ENCODE peak calls at places on chromosome 2, in nine cellular contexts. One of them, this sample, is unnamed.

GRCh38 chr2:14684516-14684915 is 52.0 kb downstream of the LRATD1 start:
- DNase-seq in NCI-H446: no peak
- DNase-seq in T follicular helper cell: no peak
- DNase-seq in mammary epithelial cell: no peak
- DNase-seq in amniotic epithelial cell: no peak
- DNase-seq in sciatic nerve: no peak
- DNase-seq in HFFc6: no peak
- DNase-seq in HEK293T: no peak
- DNase-seq in AG08396: no peak
- DNase-seq in this sample: no peak

GRCh38 chr2:37201766-37202165 is 5.5 kb downstream of the CEBPZOS start:
- DNase-seq in NCI-H446: no peak
- DNase-seq in T follicular helper cell: no peak
- DNase-seq in mammary epithelial cell: no peak
- DNase-seq in amniotic epithelial cell: peak; percentile 69
- DNase-seq in sciatic nerve: no peak
- DNase-seq in HFFc6: no peak
- DNase-seq in HEK293T: no peak
- DNase-seq in AG08396: no peak
- DNase-seq in this sample: no peak

GRCh38 chr2:203688798-203689197 is 17.6 kb upstream of the CD28 start:
- DNase-seq in NCI-H446: no peak
- DNase-seq in T follicular helper cell: no peak
- DNase-seq in mammary epithelial cell: peak; percentile 5
- DNase-seq in amniotic epithelial cell: peak; percentile 58
- DNase-seq in sciatic nerve: peak; percentile 80
- DNase-seq in HFFc6: peak; percentile 54
- DNase-seq in HEK293T: no peak
- DNase-seq in AG08396: peak; percentile 68
- DNase-seq in this sample: no peak

GRCh38 chr2:58429285-58429874 is 188.3 kb upstream of the FANCL start:
- DNase-seq in NCI-H446: no peak
- DNase-seq in T follicular helper cell: no peak
- DNase-seq in mammary epithelial cell: no peak
- DNase-seq in amniotic epithelial cell: no peak
- DNase-seq in sciatic nerve: no peak
- DNase-seq in HFFc6: no peak
- DNase-seq in HEK293T: no peak
- DNase-seq in AG08396: no peak
- DNase-seq in this sample: no peak

GRCh38 chr2:120845281-120845680 is 109.6 kb downstream of the GLI2 start:
- DNase-seq in NCI-H446: no peak
- DNase-seq in T follicular helper cell: no peak
- DNase-seq in mammary epithelial cell: no peak
- DNase-seq in amniotic epithelial cell: no peak
- DNase-seq in sciatic nerve: peak; percentile 69
- DNase-seq in HFFc6: no peak
- DNase-seq in HEK293T: no peak
- DNase-seq in AG08396: no peak
- DNase-seq in this sample: no peak

GRCh38 chr2:218313356-218313755 is 21.1 kb upstream of the TMBIM1 start:
- DNase-seq in NCI-H446: no peak
- DNase-seq in T follicular helper cell: no peak
- DNase-seq in mammary epithelial cell: no peak
- DNase-seq in amniotic epithelial cell: no peak
- DNase-seq in sciatic nerve: no peak
- DNase-seq in HFFc6: no peak
- DNase-seq in HEK293T: no peak
- DNase-seq in AG08396: no peak
- DNase-seq in this sample: no peak

GRCh38 chr2:173171924-173172643 is 96.4 kb downstream of the MAP3K20 start:
- DNase-seq in NCI-H446: no peak
- DNase-seq in T follicular helper cell: no peak
- DNase-seq in mammary epithelial cell: peak; percentile 23
- DNase-seq in amniotic epithelial cell: peak; percentile 76
- DNase-seq in sciatic nerve: no peak
- DNase-seq in HFFc6: no peak
- DNase-seq in HEK293T: no peak
- DNase-seq in AG08396: no peak
- DNase-seq in this sample: no peak

GRCh38 chr2:191679818-191680600 is 2.1 kb downstream of the NABP1 start:
- DNase-seq in NCI-H446: no peak
- DNase-seq in T follicular helper cell: no peak
- DNase-seq in mammary epithelial cell: peak; percentile 82
- DNase-seq in amniotic epithelial cell: peak; percentile 85
- DNase-seq in sciatic nerve: no peak
- DNase-seq in HFFc6: peak; percentile 81
- DNase-seq in HEK293T: no peak
- DNase-seq in AG08396: peak; percentile 35
- DNase-seq in this sample: peak; percentile 79

GRCh38 chr2:112121682-112122254 is 16.4 kb upstream of the FBLN7 start:
- DNase-seq in NCI-H446: peak; percentile 25
- DNase-seq in T follicular helper cell: peak; percentile 37
- DNase-seq in mammary epithelial cell: peak; percentile 7
- DNase-seq in amniotic epithelial cell: peak; percentile 58
- DNase-seq in sciatic nerve: no peak
- DNase-seq in HFFc6: peak; percentile 51
- DNase-seq in HEK293T: peak; percentile 21
- DNase-seq in AG08396: no peak
- DNase-seq in this sample: no peak

GRCh38 chr2:216195565-216195978 is 86.4 kb downstream of the XRCC5 start:
- DNase-seq in NCI-H446: no peak
- DNase-seq in T follicular helper cell: no peak
- DNase-seq in mammary epithelial cell: peak; percentile 92
- DNase-seq in amniotic epithelial cell: peak; percentile 96
- DNase-seq in sciatic nerve: no peak
- DNase-seq in HFFc6: peak; percentile 82
- DNase-seq in HEK293T: no peak
- DNase-seq in AG08396: peak; percentile 39
- DNase-seq in this sample: no peak